ENCODE peak calls at places on chromosomes 12 and 14, in six cellular contexts. R is stomach, C is prostate gland, E is PC-3, Q is suprapubic skin, V is astrocyte of the spinal cord. X is an unnamed sample.

GRCh38 chr12:87469295-87469694 is 559.9 kb downstream of the C12orf50 start:
- DNase-seq in R (no peak), C (no peak), E (peak), Q (no peak), V (no peak), X (no peak)

GRCh38 chr12:12194206-12194605 is 72.6 kb downstream of the LRP6 start:
- DNase-seq in R (no peak), C (no peak), E (peak), Q (no peak), V (peak), X (no peak)

GRCh38 chr14:97546491-97546890 is 749.3 kb downstream of the VRK1 start:
- DNase-seq in R (no peak), C (no peak), E (no peak), Q (no peak), V (no peak), X (no peak)

GRCh38 chr12:51371295-51371953 is 19.8 kb downstream of the GALNT6 start:
- DNase-seq in R (peak), C (peak), E (peak), Q (no peak), V (peak), X (no peak)

GRCh38 chr12:124305136-124305535 is 10.2 kb downstream of the RFLNA start:
- DNase-seq in R (no peak), C (no peak), E (no peak), Q (no peak), V (no peak), X (no peak)

GRCh38 chr12:7694556-7694955 is 1.0 kb downstream of the GDF3 start:
- DNase-seq in R (no peak), C (no peak), E (no peak), Q (no peak), V (no peak), X (no peak)

GRCh38 chr12:82361461-82361915 is 3.2 kb downstream of the METTL25 start:
- DNase-seq in R (no peak), C (no peak), E (no peak), Q (no peak), V (no peak), X (no peak)

GRCh38 chr14:104715871-104716270 is 8.2 kb upstream of the ADSS1 start:
- DNase-seq in R (no peak), C (no peak), E (no peak), Q (no peak), V (no peak), X (no peak)

GRCh38 chr12:11105546-11105945 is 13.4 kb upstream of the TAS2R43 start:
- DNase-seq in R (no peak), C (no peak), E (no peak), Q (no peak), V (no peak), X (no peak)

GRCh38 chr14:24307575-24308341 is at the start of gene CIDEB:
- DNase-seq in R (peak), C (peak), E (peak), Q (peak), V (peak), X (no peak)

GRCh38 chr14:92382677-92383076 is 59.7 kb downstream of the SLC24A4 start:
- DNase-seq in R (no peak), C (no peak), E (peak), Q (no peak), V (no peak), X (no peak)

GRCh38 chr12:101612162-101612916 is 17.6 kb downstream of the MYBPC1 start:
- DNase-seq in R (no peak), C (no peak), E (no peak), Q (no peak), V (no peak), X (no peak)

GRCh38 chr14:100533647-100534485 is 53.4 kb downstream of the BEGAIN start:
- DNase-seq in R (peak), C (peak), E (no peak), Q (peak), V (no peak), X (peak)

GRCh38 chr14:22391908-22392307 is 197.1 kb downstream of the DAD1 start:
- DNase-seq in R (peak), C (peak), E (peak), Q (no peak), V (peak), X (no peak)

GRCh38 chr14:75566321-75566720 is 12.1 kb upstream of the FLVCR2 start:
- DNase-seq in R (no peak), C (peak), E (peak), Q (no peak), V (no peak), X (no peak)

GRCh38 chr12:57722716-57723629 is 15.6 kb downstream of the AGAP2 start:
- DNase-seq in R (no peak), C (no peak), E (no peak), Q (no peak), V (no peak), X (no peak)

GRCh38 chr14:92959189-92959531 is 36.2 kb downstream of the CHGA start:
- DNase-seq in R (no peak), C (no peak), E (no peak), Q (no peak), V (no peak), X (no peak)

GRCh38 chr12:15599266-15600037 is 189.7 kb downstream of the EPS8 start:
- DNase-seq in R (no peak), C (no peak), E (peak), Q (no peak), V (peak), X (no peak)

GRCh38 chr12:43550831-43551270 is 1.2 kb downstream of the ADAMTS20 start:
- DNase-seq in R (no peak), C (no peak), E (no peak), Q (no peak), V (no peak), X (no peak)

GRCh38 chr14:55094630-55095157 is 34.4 kb upstream of the LGALS3 start:
- DNase-seq in R (no peak), C (no peak), E (peak), Q (no peak), V (peak), X (no peak)

GRCh38 chr12:126784328-126784921 is 1482.5 kb upstream of the TMEM132C start:
- DNase-seq in R (peak), C (no peak), E (peak), Q (no peak), V (peak), X (no peak)

GRCh38 chr12:118980407-118981014 is 830 bp upstream of the SRRM4 start:
- DNase-seq in R (no peak), C (no peak), E (no peak), Q (no peak), V (no peak), X (no peak)

GRCh38 chr14:76770521-76771431 is 9.5 kb downstream of the VASH1 start:
- DNase-seq in R (no peak), C (no peak), E (no peak), Q (peak), V (no peak), X (peak)

GRCh38 chr12:112294793-112295192 is 87.4 kb downstream of the HECTD4 start:
- DNase-seq in R (no peak), C (no peak), E (peak), Q (no peak), V (peak), X (no peak)

GRCh38 chr14:95561001-95561412 is 26.2 kb downstream of the GLRX5 start:
- DNase-seq in R (peak), C (peak), E (peak), Q (peak), V (peak), X (peak)

GRCh38 chr12:71183846-71184245 is 26.0 kb upstream of the TSPAN8 start:
- DNase-seq in R (no peak), C (no peak), E (no peak), Q (no peak), V (peak), X (no peak)

GRCh38 chr14:20512139-20512905 is 7.0 kb downstream of the RNASE10 start:
- DNase-seq in R (no peak), C (no peak), E (no peak), Q (no peak), V (no peak), X (no peak)

GRCh38 chr12:166425-167091 is 47.4 kb downstream of the SLC6A12 start:
- DNase-seq in R (no peak), C (no peak), E (no peak), Q (no peak), V (no peak), X (no peak)

GRCh38 chr12:101908395-101908794 is 31.0 kb downstream of the DRAM1 start:
- DNase-seq in R (peak), C (peak), E (peak), Q (no peak), V (no peak), X (no peak)

GRCh38 chr12:113358381-113359132 is at the start of gene PLBD2:
- DNase-seq in R (peak), C (peak), E (peak), Q (peak), V (peak), X (peak)

GRCh38 chr14:55546212-55546874 is 33.7 kb upstream of the KTN1 start:
- DNase-seq in R (no peak), C (no peak), E (no peak), Q (no peak), V (no peak), X (no peak)

DNA sequence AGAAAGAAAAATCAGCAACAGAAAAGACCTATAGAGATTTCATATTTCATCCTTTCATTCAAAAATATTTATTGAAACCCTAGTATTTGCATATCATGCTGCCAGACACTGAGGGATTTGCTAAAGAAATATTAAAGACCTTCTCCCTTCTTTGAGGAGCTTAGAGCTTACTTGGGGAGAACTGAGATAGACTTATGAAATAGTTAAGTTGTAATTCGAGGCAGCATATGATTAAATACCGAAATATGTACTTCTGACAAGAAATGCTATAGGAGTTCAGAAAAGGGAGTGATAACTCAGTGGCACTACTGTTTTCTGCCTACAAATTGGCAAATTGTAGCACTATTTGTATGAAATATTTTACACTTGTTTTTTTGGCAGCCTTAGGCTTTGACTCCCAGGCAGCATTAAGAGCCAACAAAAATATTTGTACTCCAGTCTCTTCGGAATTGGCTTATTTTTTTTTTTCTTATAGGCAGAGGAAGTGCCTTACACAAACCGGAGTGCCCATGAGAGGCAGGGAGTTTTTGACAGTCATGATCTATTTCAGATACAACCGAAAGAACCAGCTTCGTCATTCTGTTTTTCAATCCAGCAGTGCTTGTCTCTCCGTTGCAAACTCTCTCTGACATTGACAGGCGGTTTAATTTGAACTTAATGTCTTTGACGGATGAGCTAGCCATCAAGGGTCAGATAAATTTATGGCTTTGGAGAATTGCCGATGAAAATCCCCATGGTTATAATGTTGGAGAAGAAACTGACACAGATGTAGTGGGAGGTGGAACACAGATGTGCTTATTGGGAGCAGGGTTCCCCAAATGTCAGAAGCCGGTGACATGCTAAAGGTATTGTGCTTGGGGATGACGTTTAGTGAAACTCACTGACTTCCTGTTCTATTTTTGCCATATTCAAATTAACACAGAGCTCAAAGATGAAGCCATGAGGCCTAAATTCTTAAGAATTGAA is 59.4 kb downstream of the PLXNC1 start:
- DNase-seq in R (no peak), C (no peak), E (peak), Q (no peak), V (peak), X (no peak)
- H3K4me3 ChIP-seq in R (no peak), C (no peak), E (peak), Q (no peak), V (no peak), X (no peak)

DNA sequence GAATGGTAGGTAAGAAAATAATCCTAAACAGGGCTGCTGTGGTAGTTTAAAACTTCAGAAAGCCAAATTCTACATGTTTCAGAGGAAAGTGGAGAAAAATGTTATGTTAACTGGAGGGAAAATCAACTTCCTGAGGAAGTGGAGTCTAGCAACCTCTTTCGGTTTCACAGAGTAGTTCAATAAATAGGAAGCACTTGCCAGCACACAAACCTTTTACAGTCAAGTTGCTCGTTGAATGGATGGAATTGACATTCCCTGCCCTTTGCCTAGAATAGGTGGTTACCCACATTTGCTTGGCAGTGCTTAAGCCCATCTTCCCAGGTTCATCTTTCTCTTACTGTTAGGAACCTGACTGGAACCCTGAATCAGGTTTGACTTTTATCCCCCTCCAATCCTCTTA is 15.9 kb downstream of the ANKRD13A start:
- DNase-seq in R (no peak), C (no peak), E (no peak), Q (no peak), V (no peak), X (no peak)
- H3K4me3 ChIP-seq in R (no peak), C (no peak), E (no peak), Q (no peak), V (no peak), X (no peak)

GRCh38 chr14:73997108-73997943 is 21.8 kb downstream of the ENTPD5 start:
- DNase-seq in R (no peak), C (no peak), E (no peak), Q (no peak), V (no peak), X (no peak)
- H3K4me3 ChIP-seq in R (no peak), C (no peak), E (no peak), Q (no peak), V (no peak), X (no peak)

GRCh38 chr12:9866786-9867379 is 2.3 kb downstream of the CLEC2B start:
- DNase-seq in R (no peak), C (no peak), E (no peak), Q (no peak), V (no peak), X (no peak)
- H3K4me3 ChIP-seq in R (peak), C (peak), E (no peak), Q (peak), V (no peak), X (peak)

DNA sequence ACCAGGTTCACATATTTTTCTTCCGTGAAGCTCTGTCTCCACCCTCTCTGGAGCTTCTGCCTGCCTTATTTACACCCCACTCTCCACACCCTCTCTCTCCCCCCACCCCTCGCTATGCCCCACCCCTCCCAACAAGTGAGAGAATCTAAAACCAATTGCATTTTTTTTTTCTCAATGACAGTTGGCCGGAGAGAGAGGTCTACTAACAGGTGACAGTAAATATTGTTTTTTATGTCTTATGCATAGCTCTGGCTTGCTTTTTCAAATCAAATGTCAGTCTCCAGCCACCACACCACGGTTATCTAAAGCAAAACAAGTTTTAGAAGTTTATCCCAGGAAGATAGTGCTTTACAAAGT is at the start of gene KCNC2:
- DNase-seq in R (no peak), C (no peak), E (no peak), Q (no peak), V (no peak), X (no peak)
- H3K4me3 ChIP-seq in R (no peak), C (peak), E (no peak), Q (no peak), V (peak), X (no peak)

GRCh38 chr12:66241061-66242043 is 52.3 kb downstream of the IRAK3 start:
- DNase-seq in R (no peak), C (no peak), E (peak), Q (no peak), V (peak), X (no peak)
- H3K4me3 ChIP-seq in R (no peak), C (no peak), E (no peak), Q (no peak), V (no peak), X (no peak)